ENCODE peak calls at places on chromosome 16, in ten cellular contexts. R is left lung, L is cardiac muscle cell, D is H9, C is thoracic aorta, V is left ventricle myocardium inferior, T is aorta, X is GM23338, S is A549, A is psoas muscle. Y is an unnamed sample.

GRCh38 chr16:57316390-57317017 is 32.0 kb upstream of the PLLP start:
- DNase-seq in R (no peak), C (no peak), T (peak; percentile 81), X (no peak), D (no peak), L (peak; percentile 95), S (peak; percentile 68), A (no peak), V (no peak), Y (no peak)

GRCh38 chr16:89596957-89597644 is 16.3 kb upstream of the DPEP1 start:
- DNase-seq in R (peak; percentile 57), C (no peak), A (no peak), S (peak; percentile 49), X (no peak), L (no peak), V (no peak), T (no peak), D (no peak), Y (no peak)

GRCh38 chr16:68279726-68280125 is 15.4 kb downstream of the SLC7A6 start:
- DNase-seq in D (no peak), C (no peak), S (no peak), R (no peak), T (no peak), X (no peak), A (no peak), V (no peak), L (no peak), Y (no peak)

GRCh38 chr16:20242568-20243240 is 84.6 kb downstream of the GP2 start:
- DNase-seq in C (no peak), X (no peak), L (no peak), D (no peak), R (no peak), T (no peak), V (no peak), S (no peak), A (no peak), Y (no peak)

GRCh38 chr16:3188925-3189825 is 1.2 kb downstream of the OR1F1 start:
- DNase-seq in X (peak; percentile 85), A (no peak), D (peak; percentile 84), L (peak; percentile 54), C (no peak), R (no peak), V (no peak), T (no peak), S (peak; percentile 91), Y (peak; percentile 93)

GRCh38 chr16:983044-984030 is 1.8 kb downstream of the SOX8 start:
- DNase-seq in A (no peak), L (peak; percentile 10), C (no peak), T (no peak), R (no peak), D (no peak), V (no peak), X (peak; percentile 35), S (peak; percentile 44), Y (no peak)

GRCh38 chr16:15782573-15783365 is 74.1 kb downstream of the MYH11 start:
- DNase-seq in D (peak; percentile 43), C (no peak), X (peak; percentile 32), L (no peak), R (no peak), T (peak; percentile 58), A (no peak), V (no peak), S (no peak), Y (peak; percentile 59)

GRCh38 chr16:89670496-89671431 is 13.1 kb downstream of the SPATA33 start:
- DNase-seq in T (no peak), V (no peak), L (peak; percentile 25), X (no peak), C (no peak), S (no peak), R (peak; percentile 34), A (no peak), D (no peak), Y (no peak)

GRCh38 chr16:16073884-16074781 is 124.7 kb downstream of the ABCC1 start:
- DNase-seq in A (no peak), V (no peak), D (peak; percentile 61), L (peak; percentile 96), X (peak; percentile 79), S (peak; percentile 75), R (peak; percentile 83), T (no peak), C (no peak), Y (peak; percentile 80)

GRCh38 chr16:87734644-87735043 is 31.1 kb downstream of the KLHDC4 start:
- DNase-seq in S (no peak), D (no peak), T (no peak), C (no peak), A (no peak), X (peak; percentile 37), R (no peak), L (no peak), V (no peak), Y (peak; percentile 52)

GRCh38 chr16:27999687-28000086 is 63.8 kb downstream of the GSG1L start:
- DNase-seq in A (no peak), C (no peak), L (no peak), R (no peak), D (no peak), T (no peak), S (no peak), X (no peak), V (no peak), Y (peak; percentile 29)

GRCh38 chr16:11556945-11557720 is 29.6 kb downstream of the LITAF start:
- DNase-seq in L (no peak), V (no peak), T (no peak), C (no peak), A (no peak), X (no peak), R (no peak), S (no peak), D (no peak), Y (no peak)
- H3K4me1 ChIP-seq in L (no peaks in the 10 kb centered on the region), V (peaks cover 75% of the 10 kb centered on the region), T (no peaks in the 10 kb centered on the region), C (peaks cover 8% of the 10 kb centered on the region), A (peaks cover 9% of the 10 kb centered on the region), X (peaks cover 15% of the 10 kb centered on the region), R (peaks cover 61% of the 10 kb centered on the region), S (peaks cover 48% of the 10 kb centered on the region), D (peaks cover 3% of the 10 kb centered on the region), Y (no peaks in the 10 kb centered on the region)

GRCh38 chr16:85613609-85614337 is 651 bp downstream of the GSE1 start:
- DNase-seq in S (peak; percentile 58), R (peak; percentile 89), A (peak; percentile 80), L (peak; percentile 58), V (peak; percentile 76), X (peak; percentile 80), T (peak; percentile 90), C (no peak), D (peak; percentile 75), Y (peak; percentile 90)
- H3K4me1 ChIP-seq in S (peaks cover 32% of the 10 kb centered on the region), R (peaks cover 96% of the 10 kb centered on the region), A (peaks cover 58% of the 10 kb centered on the region), L (peaks cover 36% of the 10 kb centered on the region), V (peaks cover 89% of the 10 kb centered on the region), X (peaks cover 44% of the 10 kb centered on the region), T (no peaks in the 10 kb centered on the region), C (peaks cover 13% of the 10 kb centered on the region), D (peaks cover 4% of the 10 kb centered on the region), Y (peaks cover 16% of the 10 kb centered on the region)

DNA sequence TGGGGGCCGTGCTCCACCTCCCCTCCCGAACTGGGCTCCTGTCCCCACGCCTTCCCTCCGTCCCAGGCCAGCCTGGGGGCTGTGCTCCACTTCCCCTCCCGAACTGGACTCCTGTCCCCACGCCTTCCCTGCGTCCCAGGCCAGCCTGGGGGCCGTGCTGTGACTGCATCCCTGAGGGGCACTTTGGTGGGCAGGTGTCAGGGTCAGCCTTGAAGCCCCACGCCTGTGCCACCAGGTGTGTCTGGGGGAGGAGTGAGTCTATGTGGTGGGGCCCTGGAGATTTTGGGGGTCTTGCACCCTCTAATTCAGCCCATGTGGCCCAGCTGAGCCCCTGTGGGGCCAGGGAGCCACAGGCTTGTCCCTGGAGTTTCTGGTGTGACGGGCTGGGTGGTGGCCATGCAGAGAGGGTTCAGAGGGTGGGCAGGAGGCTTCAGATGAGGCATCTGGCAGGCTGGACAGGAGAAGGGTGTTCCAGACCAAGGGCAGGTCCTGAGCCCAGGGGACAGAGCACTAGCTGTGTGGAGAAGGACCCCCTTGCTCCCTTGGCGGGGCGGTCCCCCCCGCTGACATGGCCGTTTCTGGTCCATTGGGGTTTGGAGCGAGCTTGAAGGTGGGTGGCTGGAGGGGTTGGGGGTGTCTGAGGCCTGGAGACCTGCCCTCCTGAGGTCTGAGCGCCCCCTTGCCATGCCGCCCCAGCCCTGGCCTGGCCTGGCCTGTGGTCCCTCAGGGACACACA is 8.2 kb downstream of the NHERF2 start:
- DNase-seq in A (no peak), X (no peak), C (no peak), L (no peak), T (no peak), S (no peak), R (no peak), V (no peak), D (no peak), Y (no peak)
- H3K4me1 ChIP-seq in A (peaks cover 6% of the 10 kb centered on the region), X (no peaks in the 10 kb centered on the region), C (peaks cover 31% of the 10 kb centered on the region), L (peaks cover 7% of the 10 kb centered on the region), T (no peaks in the 10 kb centered on the region), S (peaks cover 78% of the 10 kb centered on the region), R (peaks cover 80% of the 10 kb centered on the region), V (peaks cover 81% of the 10 kb centered on the region), D (no peaks in the 10 kb centered on the region), Y (peaks cover 6% of the 10 kb centered on the region)

GRCh38 chr16:4636196-4636595 is 11.6 kb downstream of the MGRN1 start:
- DNase-seq in R (no peak), D (no peak), V (no peak), L (no peak), T (no peak), S (no peak), X (no peak), C (no peak), A (no peak), Y (peak; percentile 47)
- H3K4me1 ChIP-seq in R (peaks cover 34% of the 10 kb centered on the region), D (no peaks in the 10 kb centered on the region), V (peaks cover 18% of the 10 kb centered on the region), L (no peaks in the 10 kb centered on the region), T (no peaks in the 10 kb centered on the region), S (no peaks in the 10 kb centered on the region), X (no peaks in the 10 kb centered on the region), C (no peaks in the 10 kb centered on the region), A (peaks cover 9% of the 10 kb centered on the region), Y (no peaks in the 10 kb centered on the region)